ENCODE peak calls at places on chromosomes 11 and 22, in nine cellular contexts. T is stomach, L is gastrocnemius medialis, X is HCT116, A is right lobe of liver, N is ovary, P is heart left ventricle, D is IMR-90, G is transverse colon. Y is an unnamed sample. For H3K9me3, the result is how much of the 10 kb centered on the place peaks cover.

GRCh38 chr11:73174495-73174791 is 32.3 kb upstream of the FCHSD2 start:
- DNase-seq in T (no peak), L (no peak), X (no peak), A (no peak), N (no peak), P (no peak), D (no peak), G (no peak), Y (no peak)

GRCh38 chr11:103210543-103210942 is 101.3 kb downstream of the DYNC2H1 start:
- DNase-seq in T (no peak), L (no peak), X (no peak), A (no peak), N (no peak), P (no peak), D (peak), G (no peak), Y (no peak)

GRCh38 chr11:8959546-8960166 is 4.6 kb downstream of the TMEM9B start:
- DNase-seq in T (no peak), L (no peak), X (peak), A (no peak), N (no peak), P (peak), D (peak), G (peak), Y (no peak)

GRCh38 chr11:128182844-128183243 is 404.5 kb downstream of the ETS1 start:
- DNase-seq in T (no peak), L (no peak), X (no peak), A (no peak), N (no peak), P (no peak), D (no peak), G (no peak), Y (no peak)

GRCh38 chr11:33178443-33179154 is 17.3 kb upstream of the CSTF3 start:
- DNase-seq in T (no peak), L (no peak), X (no peak), A (no peak), N (no peak), P (no peak), D (peak), G (no peak), Y (no peak)

GRCh38 chr11:34313099-34313517 is 44.7 kb downstream of the ABTB2 start:
- DNase-seq in T (no peak), L (peak), X (no peak), A (no peak), N (no peak), P (peak), D (no peak), G (no peak), Y (no peak)

GRCh38 chr11:64880240-64881001 is 2.0 kb upstream of the EHD1 start:
- DNase-seq in T (no peak), L (no peak), X (no peak), A (no peak), N (no peak), P (no peak), D (no peak), G (no peak), Y (peak)

GRCh38 chr22:48300877-48301276 is 1526.8 kb downstream of the BRD1 start:
- DNase-seq in T (no peak), L (no peak), X (no peak), A (no peak), N (no peak), P (no peak), D (no peak), G (no peak), Y (no peak)

GRCh38 chr11:70772950-70773349 is 374.6 kb downstream of the CTTN start:
- DNase-seq in T (no peak), L (no peak), X (no peak), A (no peak), N (no peak), P (no peak), D (no peak), G (no peak), Y (peak)

GRCh38 chr22:32494971-32495370 is 20.4 kb downstream of the FBXO7 start:
- DNase-seq in T (no peak), L (no peak), X (no peak), A (no peak), N (no peak), P (no peak), D (no peak), G (no peak), Y (no peak)

GRCh38 chr22:35308480-35308945 is 8.8 kb downstream of the TOM1 start:
- DNase-seq in T (no peak), L (no peak), X (no peak), A (no peak), N (no peak), P (no peak), D (no peak), G (no peak), Y (no peak)

GRCh38 chr11:96466607-96467006 is 76.8 kb downstream of the JRKL start:
- DNase-seq in T (no peak), L (no peak), X (no peak), A (no peak), N (no peak), P (no peak), D (no peak), G (no peak), Y (no peak)

GRCh38 chr22:49724893-49725489 is 102.7 kb downstream of the BRD1 start:
- DNase-seq in T (peak), L (no peak), X (peak), A (peak), N (peak), P (peak), D (peak), G (peak), Y (peak)

GRCh38 chr22:19869497-19870152 is 15.0 kb upstream of the GNB1L start:
- DNase-seq in T (no peak), L (no peak), X (no peak), A (peak), N (peak), P (no peak), D (no peak), G (no peak), Y (peak)

DNA sequence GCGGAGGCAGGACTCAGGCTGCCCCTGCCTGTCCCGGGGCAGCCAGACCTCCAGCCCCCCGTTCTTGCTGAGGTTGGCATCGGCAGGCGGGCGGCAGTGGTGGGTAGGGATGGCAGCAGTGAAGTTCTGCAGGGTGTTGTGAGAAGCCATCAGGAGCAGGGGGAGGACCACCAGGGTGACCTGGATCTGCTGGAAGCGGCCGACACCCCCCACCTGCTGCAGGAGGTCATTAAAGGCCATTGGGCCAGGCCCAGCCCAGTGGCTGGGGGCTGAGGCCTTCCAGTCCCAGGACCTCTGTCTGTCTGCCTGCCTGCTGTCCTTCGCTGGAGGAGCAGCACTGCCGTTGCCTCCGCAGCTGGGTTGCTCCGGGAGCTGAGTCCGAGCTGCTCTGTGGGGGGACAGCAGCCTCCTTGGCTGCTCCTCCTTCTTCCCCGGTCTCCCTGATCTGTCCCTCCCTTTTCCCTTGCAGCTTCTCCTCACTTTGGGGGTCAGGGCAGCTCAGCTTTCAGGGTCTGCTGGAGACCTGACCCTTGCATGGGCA is at the start of gene SLC22A6:
- DNase-seq in T (no peak), L (no peak), X (no peak), A (no peak), N (no peak), P (no peak), D (no peak), G (no peak), Y (no peak)
- TF ChIP-seq POLR2A in T (no peak), L (no peak), X (no peak), A (no peak), N (no peak), P (no peak), D (no peak), G (no peak), Y (no peak)

GRCh38 chr22:11598492-11599440 is 3929.2 kb upstream of the OR11H1 start:
- DNase-seq in T (no peak), L (no peak), X (no peak), A (no peak), N (no peak), P (no peak), D (no peak), G (no peak), Y (peak)
- H3K9me3 ChIP-seq in T (half or more), L (under half), X (under half), A (under half), N (under half), P (under half), D (under half), G (under half), Y (half or more)

DNA sequence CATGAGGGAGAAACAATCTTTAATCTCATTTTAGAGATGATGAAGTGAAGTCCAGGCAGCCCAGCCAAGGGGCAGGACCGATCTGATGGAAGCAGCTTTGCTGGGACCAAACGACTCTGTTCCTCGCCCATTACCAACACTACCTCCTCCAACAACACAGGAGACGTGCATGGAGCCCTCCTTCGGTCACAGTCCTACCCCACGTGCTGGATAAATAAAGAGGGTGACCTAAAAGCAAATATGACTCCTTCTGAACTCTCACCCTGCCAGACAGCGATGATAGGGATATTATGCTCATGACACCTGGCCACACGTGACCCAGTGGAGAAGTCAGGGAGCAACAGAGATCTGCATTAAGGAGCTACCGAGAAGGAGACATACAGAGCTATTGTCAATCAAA is 26.0 kb downstream of the SCGB1A1 start:
- DNase-seq in T (no peak), L (no peak), X (no peak), A (peak), N (no peak), P (no peak), D (no peak), G (no peak), Y (no peak)
- H3K27ac ChIP-seq in T (peak), L (peak), X (no peak), A (peak), N (peak), P (peak), D (peak), G (peak), Y (peak)

GRCh38 chr22:31088233-31088986 is 7.3 kb downstream of the SMTN start:
- DNase-seq in T (no peak), L (no peak), X (no peak), A (no peak), N (peak), P (no peak), D (no peak), G (no peak), Y (no peak)

GRCh38 chr22:31091106-31091975 is 10.2 kb downstream of the SMTN start:
- DNase-seq in T (no peak), L (no peak), X (no peak), A (no peak), N (peak), P (no peak), D (no peak), G (peak), Y (no peak)

GRCh38 chr22:31089101-31090100 is 8.3 kb downstream of the SMTN start:
- DNase-seq in T (peak), L (peak), X (no peak), A (no peak), N (peak), P (no peak), D (no peak), G (peak), Y (peak)

GRCh38 chr22:31092161-31092560 is 11.0 kb downstream of the SMTN start:
- DNase-seq in T (no peak), L (no peak), X (no peak), A (no peak), N (peak), P (no peak), D (no peak), G (no peak), Y (no peak)

GRCh38 chr22:31090217-31091085 is 9.3 kb downstream of the SMTN start:
- DNase-seq in T (no peak), L (no peak), X (no peak), A (no peak), N (peak), P (no peak), D (no peak), G (peak), Y (no peak)
- TF ChIP-seq POLR2A in T (no peak), L (no peak), X (no peak), A (no peak), N (no peak), P (no peak), D (no peak), G (no peak), Y (no peak)

GRCh38 chr11:2661173-2662023 is 38.4 kb downstream of the KCNQ1OT1 start:
- DNase-seq in T (peak), L (no peak), X (no peak), A (no peak), N (no peak), P (no peak), D (no peak), G (no peak), Y (no peak)
- H3K9me3 ChIP-seq in T (under half), L (under half), X (under half), A (under half), N (under half), P (under half), D (under half), G (under half), Y (under half)

GRCh38 chr11:126317681-126318641 is 14.1 kb downstream of the DCPS start:
- DNase-seq in T (no peak), L (peak), X (no peak), A (no peak), N (peak), P (peak), D (peak), G (peak), Y (peak)

GRCh38 chr11:126313826-126314225 is 10.0 kb downstream of the DCPS start:
- DNase-seq in T (no peak), L (no peak), X (no peak), A (no peak), N (no peak), P (no peak), D (no peak), G (no peak), Y (peak)

GRCh38 chr11:126318642-126319373 is 14.9 kb downstream of the DCPS start:
- DNase-seq in T (no peak), L (no peak), X (no peak), A (no peak), N (peak), P (peak), D (peak), G (peak), Y (no peak)

GRCh38 chr11:126322996-126323395 is 19.1 kb downstream of the DCPS start:
- DNase-seq in T (no peak), L (no peak), X (no peak), A (no peak), N (no peak), P (no peak), D (no peak), G (no peak), Y (no peak)

DNA sequence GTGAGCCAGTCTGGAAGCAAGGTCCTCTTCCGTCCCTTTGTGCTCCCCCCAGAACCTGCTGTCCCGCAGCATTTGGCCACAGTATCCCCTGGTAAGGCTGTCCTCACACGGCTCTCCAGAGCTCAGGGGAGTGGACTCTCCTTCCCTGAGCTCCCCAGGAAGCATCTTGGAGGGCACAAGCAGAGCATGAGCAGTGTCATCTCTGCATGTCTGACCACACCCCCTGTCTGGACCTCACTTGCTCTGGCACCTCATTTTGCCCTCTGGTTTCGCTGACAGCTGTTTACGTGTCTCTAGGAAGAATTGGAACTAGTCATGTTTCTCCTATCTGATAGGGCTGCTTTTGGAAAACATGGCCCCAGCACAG is 15.5 kb downstream of the DCPS start:
- DNase-seq in T (no peak), L (no peak), X (no peak), A (no peak), N (no peak), P (no peak), D (no peak), G (no peak), Y (peak)
- H3K27ac ChIP-seq in T (no peak), L (peak), X (no peak), A (no peak), N (no peak), P (peak), D (peak), G (peak), Y (peak)

GRCh38 chr22:36528795-36529718 is at the start of gene EIF3D:
- DNase-seq in T (peak), L (peak), X (peak), A (peak), N (peak), P (peak), D (peak), G (peak), Y (peak)
- TF ChIP-seq POLR2A in T (no peak), L (peak), X (peak), A (peak), N (peak), P (no peak), D (peak), G (peak), Y (no peak)

Y was measured in spleen.